ENCODE peak calls at places on chromosome 19, in seven cellular contexts. M is testis, L is psoas muscle, R is adrenal gland, Z is mucosa of descending colon, I is neural progenitor cell, D is PC-3. H is an unnamed sample. For H3K36me3 and H3K9me3, the result is how much of the 10 kb centered on the place peaks cover.

GRCh38 chr19:1133471-1133929 is 29.7 kb downstream of the GPX4 start:
- DNase-seq in M (peak), R (no peak), I (no peak), L (no peak), Z (peak), D (no peak), H (no peak)

GRCh38 chr19:17671906-17672305 is 16.2 kb downstream of the UNC13A start:
- DNase-seq in I (peak), R (peak), D (peak), Z (no peak), L (no peak), M (peak), H (peak)

GRCh38 chr19:58356236-58356970 is 3.1 kb upstream of the A1BG start:
- DNase-seq in L (no peak), M (no peak), I (no peak), Z (no peak), D (no peak), R (no peak), H (no peak)

GRCh38 chr19:5003781-5004180 is 34.9 kb downstream of the KDM4B start:
- DNase-seq in L (no peak), Z (no peak), M (no peak), R (no peak), D (no peak), I (no peak), H (no peak)

GRCh38 chr19:36060430-36060829 is 5.7 kb downstream of the WDR62 start:
- DNase-seq in L (peak), M (peak), I (peak), R (peak), D (peak), Z (no peak), H (peak)

GRCh38 chr19:11238781-11239376 is 540 bp upstream of the ANGPTL8 start:
- DNase-seq in M (no peak), D (no peak), Z (no peak), I (no peak), L (no peak), R (no peak), H (no peak)

GRCh38 chr19:37551123-37551993 is 43.2 kb downstream of the ZNF571 start:
- DNase-seq in Z (peak), M (peak), D (no peak), R (no peak), L (no peak), I (no peak), H (peak)

GRCh38 chr19:11091343-11092153 is 2.3 kb downstream of the LDLR start:
- DNase-seq in Z (peak), I (no peak), L (peak), D (peak), R (peak), M (peak), H (no peak)

GRCh38 chr19:17455711-17456123 is 5.0 kb downstream of the NXNL1 start:
- DNase-seq in L (no peak), M (no peak), D (no peak), R (no peak), I (peak), Z (no peak), H (peak)

GRCh38 chr19:33366127-33366526 is 7.4 kb upstream of the CEBPG start:
- DNase-seq in R (no peak), D (no peak), Z (no peak), M (no peak), I (no peak), L (no peak), H (no peak)

GRCh38 chr19:871446-872265 is 12.2 kb downstream of the CFD start:
- DNase-seq in Z (peak), L (peak), I (peak), D (no peak), M (no peak), R (no peak), H (peak)

GRCh38 chr19:32619051-32619685 is 38.2 kb downstream of the PDCD5 start:
- DNase-seq in L (no peak), D (no peak), M (no peak), R (no peak), I (no peak), Z (no peak), H (no peak)

GRCh38 chr19:34179066-34179465 is 6.8 kb downstream of the LSM14A start:
- DNase-seq in R (no peak), D (no peak), I (no peak), Z (no peak), L (no peak), M (no peak), H (no peak)

GRCh38 chr19:28426902-28427232 is 786.1 kb downstream of the UQCRFS1 start:
- DNase-seq in I (peak), R (no peak), D (no peak), L (no peak), Z (no peak), M (no peak), H (no peak)

GRCh38 chr19:16462757-16463250 is 9.0 kb downstream of the EPS15L1 start:
- DNase-seq in R (peak), D (peak), L (peak), Z (no peak), M (no peak), I (no peak), H (no peak)

GRCh38 chr19:11797491-11797890 is 832 bp upstream of the ZNF491 start:
- DNase-seq in M (peak), Z (peak), I (peak), L (peak), D (peak), R (peak), H (peak)

GRCh38 chr19:52600639-52601024 is 30.5 kb downstream of the ZNF701 start:
- DNase-seq in Z (peak), I (no peak), L (peak), M (peak), R (no peak), D (no peak), H (no peak)

GRCh38 chr19:50415661-50416033 is 3.1 kb upstream of the SPIB start:
- DNase-seq in M (peak), R (no peak), I (no peak), L (no peak), D (no peak), Z (peak), H (no peak)

DNA sequence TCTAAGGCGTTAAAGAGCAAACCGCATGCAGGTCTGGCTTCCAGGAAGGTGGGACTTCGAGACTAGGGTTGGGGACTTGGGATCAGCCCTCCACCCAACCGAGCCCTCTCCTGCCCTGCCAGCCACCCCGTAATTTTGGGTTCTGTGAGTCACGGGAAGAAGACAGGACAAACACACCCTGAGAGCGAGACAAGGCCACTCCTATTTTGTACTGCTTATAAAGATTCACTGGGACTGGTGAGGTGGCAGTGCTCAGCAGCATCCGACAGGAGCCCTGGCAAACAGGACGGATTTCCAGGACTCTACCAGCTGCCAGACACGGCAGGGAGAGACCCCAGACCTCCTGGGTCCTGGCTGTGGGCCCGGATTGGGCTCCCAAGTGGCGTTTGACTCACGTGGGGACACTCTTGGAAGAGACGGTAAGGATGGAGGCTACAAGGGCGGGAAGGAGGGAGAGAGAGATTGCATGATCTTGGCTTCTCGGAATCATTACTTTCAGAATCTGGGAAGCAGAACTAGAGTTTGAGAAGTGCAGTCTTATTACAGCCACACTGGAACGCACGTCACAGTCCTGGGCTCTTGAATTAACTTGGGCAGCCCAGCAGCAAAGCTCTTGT is at the start of gene C5AR2:
- DNase-seq in L (no peak), R (peak), M (peak), I (no peak), Z (no peak), D (no peak), H (no peak)
- H3K36me3 ChIP-seq in L (under half), R (under half), M (under half), I (under half), Z (under half), D (under half), H (under half)

GRCh38 chr19:19719798-19720197 is 13.1 kb downstream of the ZNF14 start:
- DNase-seq in L (no peak), I (no peak), Z (no peak), D (no peak), M (no peak), R (no peak), H (no peak)
- H3K9me3 ChIP-seq in L (half or more), I (half or more), Z (half or more), D (half or more), M (under half), R (under half), H (under half)

GRCh38 chr19:15296353-15296752 is 36.0 kb downstream of the BRD4 start:
- DNase-seq in L (no peak), Z (no peak), I (no peak), M (no peak), R (no peak), D (no peak), H (no peak)

GRCh38 chr19:15298847-15299567 is 33.3 kb downstream of the BRD4 start:
- DNase-seq in D (no peak), M (no peak), I (no peak), R (no peak), L (no peak), Z (no peak), H (no peak)

GRCh38 chr19:15299568-15300409 is 32.5 kb downstream of the BRD4 start:
- DNase-seq in M (no peak), Z (no peak), D (no peak), I (no peak), R (no peak), L (no peak), H (no peak)

GRCh38 chr19:15296841-15297415 is 35.4 kb downstream of the BRD4 start:
- DNase-seq in I (no peak), L (no peak), Z (no peak), D (peak), M (no peak), R (no peak), H (no peak)

GRCh38 chr19:15297416-15298224 is 34.7 kb downstream of the BRD4 start:
- DNase-seq in Z (no peak), R (no peak), I (no peak), D (peak), M (no peak), L (no peak), H (peak)
- H3K4me3 ChIP-seq in Z (no peak), R (no peak), I (no peak), D (peak), M (no peak), L (peak), H (no peak)

GRCh38 chr19:49328741-49329140 is 3.8 kb upstream of the SLC6A16 start:
- DNase-seq in D (no peak), I (no peak), L (no peak), R (no peak), M (no peak), Z (no peak), H (no peak)
- H3K36me3 ChIP-seq in D (under half), I (under half), L (under half), R (under half), M (under half), Z (under half), H (under half)

H was measured in BE2C.